ENCODE peak calls at places on chromosomes 6 and 20, in ten cellular contexts. O is endothelial cell of umbilical vein, P is MM.1S, B is pancreas, U is ascending aorta, D is psoas muscle, Z is cardiac fibroblast, I is body of pancreas, T is tibial nerve, M is epithelial cell of esophagus. Y is an unnamed sample.

GRCh38 chr6:136783021-136783420 is 9.3 kb downstream of the MAP3K5 start:
- DNase-seq in O (no peak), P (no peak), B (no peak), U (no peak), D (no peak), Z (no peak), I (no peak), T (no peak), M (no peak), Y (no peak)

GRCh38 chr20:7742479-7742878 is 197.8 kb downstream of the HAO1 start:
- DNase-seq in O (peak), P (no peak), B (peak), U (no peak), D (no peak), Z (peak), I (no peak), T (no peak), M (peak), Y (no peak)

GRCh38 chr6:138218449-138218848 is at the start of gene PBOV1:
- DNase-seq in O (no peak), P (no peak), B (no peak), U (no peak), D (no peak), Z (no peak), I (no peak), T (no peak), M (no peak), Y (no peak)

GRCh38 chr6:938271-939046 is 245.5 kb upstream of the EXOC2 start:
- DNase-seq in O (no peak), P (no peak), B (no peak), U (no peak), D (no peak), Z (no peak), I (no peak), T (no peak), M (no peak), Y (no peak)

GRCh38 chr6:16404456-16404855 is 166.1 kb downstream of the GMPR start:
- DNase-seq in O (no peak), P (no peak), B (no peak), U (no peak), D (no peak), Z (no peak), I (no peak), T (no peak), M (no peak), Y (no peak)

GRCh38 chr6:65707134-65707826 is at the start of gene EYS:
- DNase-seq in O (no peak), P (no peak), B (no peak), U (no peak), D (no peak), Z (no peak), I (no peak), T (no peak), M (peak), Y (no peak)

GRCh38 chr6:33189164-33189563 is 3.1 kb downstream of the COL11A2 start:
- DNase-seq in O (no peak), P (no peak), B (no peak), U (no peak), D (peak), Z (no peak), I (no peak), T (no peak), M (no peak), Y (no peak)

GRCh38 chr6:4059115-4059777 is 19.7 kb downstream of the FAM217A start:
- DNase-seq in O (peak), P (no peak), B (no peak), U (no peak), D (no peak), Z (peak), I (no peak), T (no peak), M (peak), Y (no peak)

GRCh38 chr20:31661625-31662371 is 24.1 kb downstream of the COX4I2 start:
- DNase-seq in O (peak), P (peak), B (peak), U (no peak), D (peak), Z (peak), I (peak), T (peak), M (peak), Y (peak)

GRCh38 chr6:438634-439170 is 47.1 kb downstream of the IRF4 start:
- DNase-seq in O (no peak), P (no peak), B (no peak), U (no peak), D (no peak), Z (no peak), I (no peak), T (no peak), M (no peak), Y (no peak)

GRCh38 chr6:52575490-52575868 is 1.4 kb downstream of the TRAM2 start:
- DNase-seq in O (peak), P (no peak), B (no peak), U (no peak), D (no peak), Z (no peak), I (no peak), T (no peak), M (no peak), Y (no peak)

GRCh38 chr20:21100590-21101452 is 5.3 kb downstream of the LINC00237 start:
- DNase-seq in O (peak), P (no peak), B (no peak), U (no peak), D (no peak), Z (no peak), I (no peak), T (no peak), M (peak), Y (peak)

GRCh38 chr6:10555625-10556309 is 34.6 kb downstream of the GCNT2 start:
- DNase-seq in O (peak), P (no peak), B (peak), U (no peak), D (peak), Z (peak), I (peak), T (no peak), M (peak), Y (no peak)

GRCh38 chr6:14968056-14968643 is 277.7 kb upstream of the JARID2 start:
- DNase-seq in O (no peak), P (no peak), B (no peak), U (no peak), D (no peak), Z (no peak), I (no peak), T (no peak), M (no peak), Y (no peak)

GRCh38 chr6:3181105-3181504 is 23.8 kb upstream of the TUBB2A start:
- DNase-seq in O (no peak), P (no peak), B (no peak), U (no peak), D (no peak), Z (no peak), I (no peak), T (no peak), M (no peak), Y (no peak)

GRCh38 chr6:40957616-40958492 is 81.2 kb downstream of the UNC5CL start:
- DNase-seq in O (peak), P (no peak), B (no peak), U (no peak), D (no peak), Z (peak), I (no peak), T (no peak), M (peak), Y (no peak)

GRCh38 chr20:4864292-4864691 is 137.0 kb downstream of the SLC23A2 start:
- DNase-seq in O (no peak), P (no peak), B (no peak), U (no peak), D (no peak), Z (no peak), I (no peak), T (no peak), M (no peak), Y (no peak)

GRCh38 chr20:25011261-25011660 is 18.7 kb upstream of the APMAP start:
- DNase-seq in O (no peak), P (no peak), B (no peak), U (no peak), D (no peak), Z (no peak), I (peak), T (no peak), M (no peak), Y (no peak)

GRCh38 chr20:34210271-34210670 is 31.0 kb upstream of the ASIP start:
- DNase-seq in O (no peak), P (no peak), B (no peak), U (no peak), D (no peak), Z (no peak), I (no peak), T (no peak), M (no peak), Y (no peak)

GRCh38 chr6:11632231-11632630 is 94.7 kb downstream of the TMEM170B start:
- DNase-seq in O (no peak), P (no peak), B (no peak), U (no peak), D (no peak), Z (peak), I (no peak), T (no peak), M (peak), Y (no peak)

GRCh38 chr6:47103931-47104330 is 61.8 kb upstream of the ADGRF1 start:
- DNase-seq in O (no peak), P (no peak), B (no peak), U (no peak), D (no peak), Z (peak), I (no peak), T (no peak), M (peak), Y (no peak)

GRCh38 chr20:53748821-53749402 is 155.3 kb upstream of the ZNF217 start:
- DNase-seq in O (no peak), P (no peak), B (no peak), U (no peak), D (no peak), Z (no peak), I (no peak), T (no peak), M (peak), Y (peak)

GRCh38 chr20:707711-708110 is 32.1 kb upstream of the SCRT2 start:
- DNase-seq in O (no peak), P (no peak), B (no peak), U (no peak), D (no peak), Z (no peak), I (no peak), T (no peak), M (no peak), Y (no peak)

GRCh38 chr6:14037402-14038277 is 79.9 kb upstream of the CD83 start:
- DNase-seq in O (no peak), P (no peak), B (no peak), U (no peak), D (no peak), Z (peak), I (no peak), T (no peak), M (peak), Y (no peak)

GRCh38 chr20:38842558-38842981 is 37.1 kb downstream of the PPP1R16B start:
- DNase-seq in O (peak), P (peak), B (no peak), U (no peak), D (no peak), Z (no peak), I (no peak), T (no peak), M (no peak), Y (peak)

GRCh38 chr6:87944541-87944954 is 103.1 kb upstream of the SPACA1 start:
- DNase-seq in O (no peak), P (no peak), B (peak), U (peak), D (peak), Z (peak), I (peak), T (peak), M (peak), Y (peak)

GRCh38 chr6:41352396-41352795 is 17.0 kb downstream of the NCR2 start:
- DNase-seq in O (no peak), P (no peak), B (no peak), U (no peak), D (no peak), Z (no peak), I (no peak), T (no peak), M (no peak), Y (no peak)

GRCh38 chr6:27568226-27568889 is 95.5 kb upstream of the ZNF184 start:
- DNase-seq in O (no peak), P (no peak), B (no peak), U (no peak), D (no peak), Z (no peak), I (no peak), T (no peak), M (peak), Y (no peak)

GRCh38 chr6:144528605-144529425 is 243.7 kb downstream of the UTRN start:
- DNase-seq in O (no peak), P (no peak), B (no peak), U (no peak), D (no peak), Z (peak), I (no peak), T (no peak), M (peak), Y (peak)

GRCh38 chr6:112016335-112016734 is 37.6 kb upstream of the CCN6 start:
- DNase-seq in O (peak), P (no peak), B (no peak), U (no peak), D (no peak), Z (peak), I (no peak), T (no peak), M (peak), Y (peak)

GRCh38 chr6:33428219-33428890 is 8.5 kb downstream of the SYNGAP1 start:
- DNase-seq in O (peak), P (peak), B (no peak), U (no peak), D (no peak), Z (peak), I (peak), T (no peak), M (peak), Y (peak)

GRCh38 chr6:1190361-1190760 is 121.5 kb upstream of the FOXQ1 start:
- DNase-seq in O (peak), P (no peak), B (no peak), U (no peak), D (no peak), Z (peak), I (no peak), T (no peak), M (peak), Y (no peak)

GRCh38 chr20:57195023-57195758 is 71.2 kb downstream of the BMP7 start:
- DNase-seq in O (no peak), P (no peak), B (no peak), U (no peak), D (peak), Z (peak), I (no peak), T (no peak), M (no peak), Y (no peak)

GRCh38 chr6:15551798-15552197 is 111.0 kb downstream of the DTNBP1 start:
- DNase-seq in O (peak), P (no peak), B (no peak), U (no peak), D (no peak), Z (peak), I (no peak), T (no peak), M (no peak), Y (peak)

DNA sequence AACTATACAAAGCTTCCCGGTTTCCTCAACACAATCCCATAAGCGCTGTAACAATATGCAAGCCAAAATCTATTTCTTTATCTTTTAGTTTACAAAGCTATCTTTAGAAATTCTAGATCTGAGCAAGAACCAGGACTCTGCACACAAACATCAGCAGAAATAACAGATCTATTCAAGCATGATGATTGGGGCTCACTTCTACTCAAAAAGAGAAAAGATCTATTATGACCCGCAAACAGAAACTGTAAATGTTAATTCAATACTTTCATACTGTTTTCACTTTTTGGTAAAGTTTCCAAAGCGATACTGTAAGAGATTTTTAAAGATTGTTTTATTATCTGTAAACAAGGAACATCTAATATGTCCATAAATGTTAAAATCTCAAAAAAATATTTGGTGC is 86.6 kb downstream of the SESN1 start:
- DNase-seq in O (no peak), P (peak), B (no peak), U (no peak), D (no peak), Z (no peak), I (no peak), T (no peak), M (no peak), Y (peak)
- H3K4me3 ChIP-seq in O (no peak), P (peak), B (no peak), U (peak), D (peak), Z (peak), I (peak), T (peak), M (peak), Y (peak)

GRCh38 chr6:29602564-29603361 is 17.8 kb downstream of the OR2H2 start:
- DNase-seq in O (no peak), P (peak), B (no peak), U (no peak), D (no peak), Z (peak), I (no peak), T (no peak), M (no peak), Y (peak)
- TF ChIP-seq CTCF in O (no peak), P (no peak), B (no peak), U (no peak), D (no peak), Z (peak), I (peak), T (no peak), M (no peak), Y (peak)

GRCh38 chr6:139546117-139546495 is 171.7 kb upstream of the CITED2 start:
- DNase-seq in O (no peak), P (no peak), B (no peak), U (no peak), D (no peak), Z (no peak), I (no peak), T (no peak), M (no peak), Y (no peak)
- H3K4me3 ChIP-seq in O (no peak), P (no peak), B (no peak), U (peak), D (no peak), Z (no peak), I (no peak), T (no peak), M (no peak), Y (no peak)

GRCh38 chr6:37433657-37434271 is 743 bp downstream of the CMTR1 start:
- DNase-seq in O (no peak), P (peak), B (no peak), U (no peak), D (no peak), Z (peak), I (peak), T (no peak), M (peak), Y (peak)

GRCh38 chr6:37435373-37435772 is 2.4 kb downstream of the CMTR1 start:
- DNase-seq in O (no peak), P (no peak), B (no peak), U (no peak), D (no peak), Z (no peak), I (no peak), T (no peak), M (no peak), Y (no peak)

GRCh38 chr6:37438912-37439311 is 5.9 kb downstream of the CMTR1 start:
- DNase-seq in O (peak), P (no peak), B (no peak), U (no peak), D (no peak), Z (no peak), I (no peak), T (no peak), M (no peak), Y (no peak)

GRCh38 chr6:37432916-37433656 is at the start of gene CMTR1:
- DNase-seq in O (peak), P (peak), B (peak), U (peak), D (peak), Z (peak), I (peak), T (peak), M (peak), Y (peak)

DNA sequence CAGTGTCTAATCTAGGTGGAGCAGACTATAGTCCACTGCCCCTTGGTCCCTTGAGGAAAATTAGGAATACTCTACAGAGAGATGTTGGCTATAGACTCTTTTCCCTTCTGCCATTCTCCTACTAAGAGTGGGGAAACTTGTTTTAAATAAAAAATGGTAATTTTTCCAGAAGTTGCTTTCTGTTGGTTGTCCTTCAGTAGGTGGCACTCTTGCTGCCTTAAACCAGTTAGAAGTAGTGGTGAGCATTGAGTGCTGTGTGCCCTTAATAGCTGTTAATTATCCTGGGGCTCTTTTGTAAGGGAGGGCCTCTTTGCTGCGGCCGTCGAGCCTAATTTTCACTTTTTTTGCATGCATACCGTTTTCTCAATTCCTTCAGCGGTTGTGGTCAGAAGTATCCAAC is 2.8 kb downstream of the CMTR1 start:
- DNase-seq in O (no peak), P (no peak), B (no peak), U (no peak), D (no peak), Z (no peak), I (no peak), T (no peak), M (no peak), Y (no peak)
- TF ChIP-seq CTCF in O (no peak), P (no peak), B (no peak), U (no peak), D (no peak), Z (no peak), I (no peak), T (no peak), M (no peak), Y (no peak)

DNA sequence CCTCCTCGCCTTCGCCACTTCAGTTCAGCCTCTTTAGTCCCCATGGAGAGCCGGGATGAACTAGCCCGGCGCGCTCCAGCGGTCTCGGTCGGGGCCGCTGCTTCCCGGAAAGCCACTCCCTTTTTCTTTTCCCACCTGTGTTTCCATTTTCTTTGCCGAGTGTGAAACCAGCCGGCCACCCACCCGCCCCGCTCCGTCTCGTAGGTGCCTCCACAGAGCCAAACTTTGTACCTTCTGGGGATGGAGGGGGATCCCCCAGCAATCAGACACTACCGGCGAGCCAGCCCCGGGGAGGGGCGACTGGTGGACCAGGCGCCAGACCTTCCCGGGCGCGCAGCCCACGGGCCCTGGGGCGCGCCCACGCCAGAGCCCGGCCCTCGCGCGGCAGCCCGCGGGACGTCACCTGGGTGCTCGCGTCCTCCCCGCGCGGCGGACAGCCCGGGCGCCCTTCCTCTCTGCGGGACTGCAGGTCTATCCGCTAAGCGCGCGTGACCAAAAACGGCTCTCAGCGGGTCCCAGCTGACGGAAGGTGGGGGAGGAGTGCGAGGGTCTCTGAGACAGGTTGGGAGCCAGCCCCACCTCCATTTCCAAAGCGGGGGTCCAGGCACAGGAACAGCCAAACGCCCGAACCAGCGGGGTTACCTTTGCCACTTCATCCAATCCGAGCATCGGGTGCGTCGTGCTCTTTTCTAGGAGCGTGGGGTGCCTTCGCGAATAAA is at the start of gene MCHR2:
- DNase-seq in O (no peak), P (no peak), B (no peak), U (no peak), D (no peak), Z (no peak), I (no peak), T (no peak), M (peak), Y (no peak)
- H3K4me3 ChIP-seq in O (no peak), P (no peak), B (no peak), U (peak), D (peak), Z (no peak), I (peak), T (no peak), M (peak), Y (no peak)

GRCh38 chr6:151738960-151739359 is 68.5 kb upstream of the ESR1 start:
- DNase-seq in O (no peak), P (no peak), B (no peak), U (no peak), D (no peak), Z (no peak), I (no peak), T (no peak), M (no peak), Y (no peak)
- TF ChIP-seq CTCF in O (no peak), P (no peak), B (no peak), U (no peak), D (peak), Z (no peak), I (no peak), T (no peak), M (no peak), Y (no peak)

DNA sequence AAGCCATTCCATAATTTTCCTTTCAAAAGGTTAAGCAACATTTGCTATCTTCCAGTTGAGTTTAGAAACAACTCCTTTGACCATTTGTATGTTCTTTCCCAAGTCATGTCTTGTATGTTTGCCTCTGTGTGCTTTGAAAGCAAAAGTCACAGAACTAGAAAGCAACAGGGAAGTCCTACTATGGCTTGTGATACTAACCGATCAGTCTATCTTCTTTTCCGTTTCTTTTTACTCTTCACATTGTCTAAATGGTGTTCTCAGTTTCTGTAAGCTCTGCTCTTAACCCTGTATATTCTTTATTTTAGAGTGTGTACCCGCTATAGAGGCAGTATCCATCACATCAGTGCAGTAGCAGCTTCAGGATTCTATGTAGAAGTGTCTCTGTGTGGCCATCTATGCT is 32.9 kb downstream of the TMEM244 start:
- DNase-seq in O (no peak), P (no peak), B (no peak), U (no peak), D (no peak), Z (no peak), I (no peak), T (no peak), M (no peak), Y (no peak)
- H3K4me3 ChIP-seq in O (no peak), P (no peak), B (no peak), U (no peak), D (no peak), Z (no peak), I (no peak), T (no peak), M (no peak), Y (no peak)

Y was measured in GM12865.